ENCODE peak calls at places on chromosome 10, in nine cellular contexts. Y is GM10248, I is cardiac muscle cell, K is choroid plexus epithelial cell, W is tibial artery, R is heart left ventricle, O is WTC11, U is ovary, D is MM.1S. Q is an unnamed sample.

GRCh38 chr10:19656420-19657042 is 159.7 kb upstream of the PLXDC2 start:
- DNase-seq in Y (no peak), I (no peak), K (peak; percentile 53), W (no peak), R (no peak), O (no peak), U (no peak), D (no peak), Q (no peak)

GRCh38 chr10:92011560-92012214 is 88.1 kb downstream of the BTAF1 start:
- DNase-seq in Y (no peak), I (no peak), K (peak; percentile 64), W (no peak), R (no peak), O (no peak), U (no peak), D (no peak), Q (no peak)

GRCh38 chr10:44316187-44316921 is 68.5 kb downstream of the CXCL12 start:
- DNase-seq in Y (no peak), I (no peak), K (no peak), W (no peak), R (no peak), O (peak; percentile 93), U (no peak), D (no peak), Q (no peak)

GRCh38 chr10:58400609-58401008 is 15.4 kb downstream of the TFAM start:
- DNase-seq in Y (no peak), I (no peak), K (no peak), W (no peak), R (no peak), O (no peak), U (no peak), D (no peak), Q (no peak)

GRCh38 chr10:78559514-78560392 is 509.0 kb upstream of the ZMIZ1 start:
- DNase-seq in Y (no peak), I (no peak), K (no peak), W (no peak), R (no peak), O (no peak), U (no peak), D (no peak), Q (no peak)

GRCh38 chr10:110530131-110530831 is 32.6 kb downstream of the DUSP5 start:
- DNase-seq in Y (no peak), I (peak; percentile 58), K (peak; percentile 79), W (no peak), R (peak; percentile 53), O (peak; percentile 79), U (peak; percentile 34), D (no peak), Q (peak; percentile 45)

GRCh38 chr10:113310317-113310716 is 242.5 kb upstream of the HABP2 start:
- DNase-seq in Y (no peak), I (no peak), K (no peak), W (no peak), R (no peak), O (no peak), U (no peak), D (no peak), Q (no peak)

GRCh38 chr10:132371641-132372081 is 25.3 kb upstream of the PWWP2B start:
- DNase-seq in Y (no peak), I (no peak), K (peak; percentile 14), W (no peak), R (no peak), O (no peak), U (no peak), D (no peak), Q (no peak)

GRCh38 chr10:22250897-22251605 is 33.2 kb upstream of the EBLN1 start:
- DNase-seq in Y (no peak), I (no peak), K (peak; percentile 27), W (no peak), R (no peak), O (no peak), U (no peak), D (no peak), Q (no peak)

GRCh38 chr10:29304259-29305030 is 15.6 kb downstream of the LYZL1 start:
- DNase-seq in Y (peak; percentile 60), I (peak; percentile 81), K (peak; percentile 87), W (peak; percentile 58), R (peak; percentile 42), O (peak; percentile 65), U (peak; percentile 82), D (peak; percentile 50), Q (peak; percentile 65)

GRCh38 chr10:28263136-28263857 is 39.6 kb downstream of the MPP7 start:
- DNase-seq in Y (no peak), I (no peak), K (no peak), W (no peak), R (no peak), O (no peak), U (no peak), D (no peak), Q (no peak)

GRCh38 chr10:17662193-17663138 is 18.5 kb downstream of the STAM start:
- DNase-seq in Y (no peak), I (no peak), K (no peak), W (no peak), R (no peak), O (no peak), U (no peak), D (no peak), Q (no peak)

GRCh38 chr10:30705625-30706149 is 76.1 kb upstream of the LYZL2 start:
- DNase-seq in Y (no peak), I (no peak), K (no peak), W (no peak), R (no peak), O (no peak), U (no peak), D (peak; percentile 57), Q (no peak)

GRCh38 chr10:119267384-119267783 is 60.0 kb downstream of the GRK5 start:
- DNase-seq in Y (no peak), I (no peak), K (no peak), W (no peak), R (no peak), O (no peak), U (no peak), D (no peak), Q (no peak)

GRCh38 chr10:31490858-31491504 is 172.0 kb downstream of the ZEB1 start:
- DNase-seq in Y (no peak), I (peak; percentile 65), K (peak; percentile 85), W (no peak), R (no peak), O (no peak), U (no peak), D (peak; percentile 60), Q (peak; percentile 22)

GRCh38 chr10:46514899-46515298 is 41.6 kb downstream of the GPRIN2 start:
- DNase-seq in Y (no peak), I (no peak), K (no peak), W (no peak), R (peak; percentile 6), O (no peak), U (peak; percentile 11), D (no peak), Q (no peak)

GRCh38 chr10:65952086-65952485 is 973.8 kb upstream of the LRRTM3 start:
- DNase-seq in Y (no peak), I (no peak), K (no peak), W (no peak), R (no peak), O (no peak), U (no peak), D (no peak), Q (no peak)

DNA sequence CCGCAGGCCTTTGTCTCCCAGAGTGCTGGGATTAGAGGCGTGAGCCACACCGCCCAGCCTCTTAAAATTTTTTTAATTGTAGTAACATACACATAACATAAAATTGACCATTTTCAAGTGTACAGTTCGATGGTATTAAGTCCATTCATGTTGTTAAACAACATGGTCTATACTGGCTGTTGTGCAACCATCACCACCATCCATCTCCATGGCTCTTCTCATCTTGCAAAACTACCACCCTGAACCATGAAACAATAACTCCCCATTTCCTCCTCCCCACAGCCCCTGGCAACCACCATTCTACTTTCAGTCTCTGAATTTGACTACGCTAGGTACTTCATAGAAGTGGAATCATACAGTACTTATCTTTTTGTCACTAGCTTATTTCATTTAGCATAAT is 7.9 kb upstream of the ZFYVE27 start:
- DNase-seq in Y (no peak), I (no peak), K (no peak), W (no peak), R (no peak), O (no peak), U (no peak), D (no peak), Q (no peak)
- TF ChIP-seq CTCF in Y (no peak), I (no peak), K (no peak), W (no peak), R (no peak), O (no peak), U (no peak), D (no peak), Q (no peak)

GRCh38 chr10:15167411-15168295 is 840 bp downstream of the NMT2 start:
- DNase-seq in Y (peak; percentile 46), I (peak; percentile 83), K (peak; percentile 62), W (peak; percentile 46), R (peak; percentile 49), O (peak; percentile 72), U (peak; percentile 57), D (peak; percentile 59), Q (peak; percentile 77)
- TF ChIP-seq CTCF in Y (no peak), I (peak; percentile 57), K (peak; percentile 62), W (peak; percentile 53), R (peak; percentile 35), O (peak; percentile 30), U (peak; percentile 38), D (peak; percentile 48), Q (peak; percentile 64)

DNA sequence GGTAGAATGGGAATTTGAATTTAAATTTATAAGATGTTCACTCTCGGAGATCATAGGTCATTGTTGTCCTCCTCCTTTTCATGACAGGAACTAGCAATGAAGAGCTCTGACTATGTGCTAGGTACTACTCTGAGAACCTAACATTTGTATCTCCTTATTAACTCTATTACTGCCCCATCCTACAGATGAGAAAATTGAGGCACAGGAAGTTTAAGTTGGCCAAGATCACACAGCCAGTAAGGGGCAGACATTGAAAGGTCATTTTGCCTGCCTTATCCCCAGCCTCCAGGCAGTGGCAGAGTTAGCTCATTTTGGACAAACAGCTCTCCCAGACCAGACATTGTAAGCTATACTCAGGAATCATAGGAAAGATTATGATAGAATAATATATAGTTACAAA is 6.0 kb downstream of the SRGN start:
- DNase-seq in Y (no peak), I (no peak), K (peak; percentile 55), W (no peak), R (no peak), O (no peak), U (no peak), D (no peak), Q (no peak)
- TF ChIP-seq CTCF in Y (no peak), I (peak; percentile 18), K (peak; percentile 32), W (no peak), R (no peak), O (no peak), U (no peak), D (no peak), Q (no peak)

DNA sequence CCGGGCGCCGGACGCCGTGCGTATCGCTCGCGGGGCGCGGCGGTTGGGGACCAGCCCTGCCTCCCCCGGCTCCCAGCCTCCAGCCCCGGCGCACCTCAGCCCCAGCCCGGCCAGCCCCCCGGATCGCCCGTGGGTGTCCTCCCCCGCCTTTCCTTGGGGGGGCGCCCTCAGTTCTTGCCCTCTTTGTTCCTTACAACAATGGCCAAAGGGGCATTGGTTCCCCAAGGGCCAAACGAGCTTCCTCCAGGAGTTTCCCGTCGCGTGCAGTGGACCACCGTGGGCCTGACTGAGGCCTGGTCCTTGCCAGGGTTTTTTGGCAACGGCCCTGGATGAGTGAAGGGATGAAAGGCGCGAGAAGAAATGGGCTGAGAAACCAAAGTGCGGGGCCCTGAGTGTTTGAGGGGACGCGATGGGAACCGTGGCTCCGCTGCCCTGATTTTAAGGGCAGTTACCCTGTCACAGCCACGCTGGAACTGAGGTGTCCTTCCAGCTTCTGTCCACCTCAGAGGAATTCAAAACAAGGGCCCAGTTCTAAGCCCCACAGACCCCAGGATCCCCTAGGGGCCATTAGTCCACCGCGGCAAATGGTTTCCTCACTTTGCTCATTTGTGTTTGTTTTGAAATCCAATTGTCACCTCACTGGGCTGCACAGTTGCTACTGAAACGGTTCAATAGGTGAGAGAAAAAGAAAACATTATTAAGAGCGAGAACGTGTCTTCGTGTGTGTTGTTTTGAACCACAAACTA is 1.4 kb downstream of the MACROH2A2 start:
- DNase-seq in Y (no peak), I (peak; percentile 10), K (peak; percentile 11), W (no peak), R (peak; percentile 25), O (peak; percentile 70), U (peak; percentile 24), D (no peak), Q (peak; percentile 51)
- TF ChIP-seq CTCF in Y (no peak), I (peak; percentile 25), K (peak; percentile 40), W (no peak), R (peak; percentile 19), O (peak; percentile 29), U (no peak), D (no peak), Q (peak; percentile 71)